ENCODE peak calls at places on chromosomes 2 and 18, in ten cellular contexts. Y is HCT116, N is NB4, J is adrenal gland, R is A549, Q is stomach, F is tibial nerve, K is transverse colon, P is IMR-90, I is HepG2. T is an unnamed sample.

GRCh38 chr2:9416962-9417316 is 6.4 kb downstream of the ITGB1BP1 start:
- DNase-seq in Y (no peak), N (no peak), J (peak; percentile 45), R (no peak), Q (no peak), F (no peak), K (no peak), P (no peak), I (no peak), T (no peak)

GRCh38 chr2:78676921-78677696 is 348.4 kb upstream of the REG3G start:
- DNase-seq in Y (no peak), N (peak; percentile 67), J (no peak), R (no peak), Q (no peak), F (no peak), K (no peak), P (no peak), I (peak; percentile 20), T (no peak)

GRCh38 chr2:43270930-43271615 is 44.7 kb upstream of the ZFP36L2 start:
- DNase-seq in Y (no peak), N (peak; percentile 38), J (no peak), R (no peak), Q (no peak), F (no peak), K (no peak), P (no peak), I (no peak), T (no peak)

GRCh38 chr2:14723684-14724083 is 91.2 kb downstream of the LRATD1 start:
- DNase-seq in Y (no peak), N (no peak), J (no peak), R (no peak), Q (no peak), F (no peak), K (no peak), P (no peak), I (no peak), T (no peak)

GRCh38 chr2:214242797-214243196 is 168.1 kb upstream of the VWC2L start:
- DNase-seq in Y (peak; percentile 12), N (no peak), J (no peak), R (no peak), Q (no peak), F (no peak), K (no peak), P (peak; percentile 3), I (no peak), T (no peak)

GRCh38 chr2:234931369-234931768 is 20.4 kb upstream of the SH3BP4 start:
- DNase-seq in Y (no peak), N (no peak), J (no peak), R (no peak), Q (no peak), F (no peak), K (no peak), P (peak; percentile 75), I (no peak), T (no peak)

GRCh38 chr18:59874166-59874565 is 25.6 kb upstream of the PMAIP1 start:
- DNase-seq in Y (peak; percentile 65), N (peak; percentile 31), J (no peak), R (peak; percentile 57), Q (no peak), F (no peak), K (no peak), P (peak; percentile 96), I (peak; percentile 13), T (no peak)

GRCh38 chr2:159982270-159982669 is 80.1 kb downstream of the PLA2R1 start:
- DNase-seq in Y (no peak), N (peak; percentile 15), J (no peak), R (peak; percentile 26), Q (no peak), F (peak; percentile 49), K (peak; percentile 11), P (peak; percentile 64), I (no peak), T (peak; percentile 51)

GRCh38 chr18:61829108-61829507 is 63.7 kb downstream of the RNF152 start:
- DNase-seq in Y (no peak), N (no peak), J (no peak), R (no peak), Q (no peak), F (no peak), K (no peak), P (no peak), I (no peak), T (no peak)

GRCh38 chr18:63848159-63848558 is 39.3 kb upstream of the SERPINB2 start:
- DNase-seq in Y (peak; percentile 66), N (peak; percentile 77), J (no peak), R (peak; percentile 70), Q (no peak), F (no peak), K (no peak), P (peak; percentile 75), I (peak; percentile 39), T (peak; percentile 33)

GRCh38 chr18:40326987-40327386 is 1628.0 kb upstream of the PIK3C3 start:
- DNase-seq in Y (no peak), N (no peak), J (no peak), R (no peak), Q (no peak), F (no peak), K (no peak), P (no peak), I (no peak), T (no peak)

GRCh38 chr18:46920067-46920466 is 2.7 kb downstream of the KATNAL2 start:
- DNase-seq in Y (no peak), N (no peak), J (no peak), R (no peak), Q (peak; percentile 32), F (no peak), K (no peak), P (no peak), I (no peak), T (no peak)

GRCh38 chr18:7329036-7329435 is 98.1 kb downstream of the LRRC30 start:
- DNase-seq in Y (no peak), N (no peak), J (no peak), R (peak; percentile 1), Q (no peak), F (no peak), K (no peak), P (no peak), I (no peak), T (no peak)

GRCh38 chr2:234187646-234188174 is 137.2 kb downstream of the SPP2 start:
- DNase-seq in Y (no peak), N (no peak), J (no peak), R (no peak), Q (no peak), F (no peak), K (no peak), P (no peak), I (no peak), T (peak; percentile 13)

GRCh38 chr2:1798425-1799144 is 54.3 kb upstream of the PXDN start:
- DNase-seq in Y (no peak), N (no peak), J (no peak), R (no peak), Q (no peak), F (no peak), K (no peak), P (no peak), I (no peak), T (no peak)

GRCh38 chr2:151361674-151362380 is 4.4 kb downstream of the TNFAIP6 start:
- DNase-seq in Y (no peak), N (no peak), J (no peak), R (peak; percentile 23), Q (no peak), F (no peak), K (no peak), P (no peak), I (no peak), T (no peak)
- H3K4me3 ChIP-seq in Y (no peak overlapping the region), N (no peak overlapping the region), J (no peak overlapping the region), R (no peak overlapping the region), Q (no peak overlapping the region), F (no peak overlapping the region), K (no peak overlapping the region), P (no peak overlapping the region), I (no peak overlapping the region), T (no peak overlapping the region)

GRCh38 chr2:69604844-69605243 is 38.7 kb downstream of the AAK1 start:
- DNase-seq in Y (no peak), N (no peak), J (no peak), R (no peak), Q (no peak), F (no peak), K (no peak), P (no peak), I (no peak), T (no peak)

GRCh38 chr2:69601179-69601612 is 42.3 kb downstream of the AAK1 start:
- DNase-seq in Y (peak; percentile 61), N (peak; percentile 31), J (no peak), R (peak; percentile 63), Q (no peak), F (no peak), K (no peak), P (peak; percentile 97), I (peak; percentile 49), T (no peak)

GRCh38 chr2:69605332-69605731 is 38.2 kb downstream of the AAK1 start:
- DNase-seq in Y (no peak), N (peak; percentile 22), J (no peak), R (no peak), Q (no peak), F (no peak), K (no peak), P (no peak), I (no peak), T (no peak)

GRCh38 chr2:69604026-69604678 is 39.4 kb downstream of the AAK1 start:
- DNase-seq in Y (no peak), N (no peak), J (no peak), R (no peak), Q (no peak), F (no peak), K (no peak), P (peak; percentile 33), I (peak; percentile 47), T (peak; percentile 49)

GRCh38 chr2:69603146-69603743 is 40.3 kb downstream of the AAK1 start:
- DNase-seq in Y (no peak), N (no peak), J (no peak), R (no peak), Q (no peak), F (no peak), K (no peak), P (peak; percentile 44), I (no peak), T (no peak)
- TF ChIP-seq POLR2A in Y (no peak), N (no peak), J (no peak), R (no peak), Q (no peak), F (no peak), K (no peak), P (no peak), I (no peak), T (no peak)

DNA sequence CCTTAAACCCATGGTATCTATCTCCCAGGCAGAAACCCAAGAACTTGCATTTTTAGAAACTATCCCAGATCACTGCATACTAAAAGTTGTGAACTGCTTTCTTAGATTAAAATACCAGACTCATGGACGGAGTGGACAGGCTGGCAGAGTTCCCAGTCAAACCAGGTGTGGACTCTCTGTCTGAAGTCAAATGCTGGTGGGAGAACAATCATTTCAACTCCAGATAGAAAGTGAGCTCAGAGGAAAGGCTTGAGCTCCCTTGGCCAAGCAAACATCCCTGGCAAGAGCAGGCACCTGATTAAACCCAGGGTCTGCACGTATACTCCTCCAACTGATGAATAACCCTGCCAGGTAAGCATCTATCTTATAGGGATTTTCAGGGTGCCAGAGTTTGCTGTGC is 19.5 kb downstream of the NXPH2 start:
- DNase-seq in Y (no peak), N (no peak), J (no peak), R (no peak), Q (no peak), F (no peak), K (no peak), P (no peak), I (no peak), T (no peak)
- H3K4me3 ChIP-seq in Y (no peak overlapping the region), N (no peak overlapping the region), J (no peak overlapping the region), R (no peak overlapping the region), Q (no peak overlapping the region), F (no peak overlapping the region), K (no peak overlapping the region), P (no peak overlapping the region), I (no peak overlapping the region), T (no peak overlapping the region)

GRCh38 chr2:55010149-55010591 is 40.1 kb downstream of the RTN4 start:
- DNase-seq in Y (no peak), N (no peak), J (peak; percentile 80), R (peak; percentile 67), Q (peak; percentile 65), F (peak; percentile 49), K (peak; percentile 75), P (peak; percentile 34), I (no peak), T (peak; percentile 82)
- TF ChIP-seq POLR2A in Y (no peak), N (no peak), J (peak; percentile 58), R (no peak), Q (no peak), F (no peak), K (peak; percentile 85), P (peak; percentile 16), I (no peak), T (peak; percentile 78)

T was measured in body of pancreas.